ENCODE peak calls at places on chromosomes 7 and 10, in four cellular contexts. One of them, this sample, is unnamed.

GRCh38 chr7:13217762-13218161 is 530.3 kb downstream of the ARL4A start:
- DNase-seq in astrocyte of the cerebellum: peak; percentile 6
- DNase-seq in lower lobe of right lung: no peak
- DNase-seq in NB4: no peak
- DNase-seq in this sample: peak; percentile 58

GRCh38 chr7:106110238-106110560 is 1.9 kb downstream of the SYPL1 start:
- DNase-seq in astrocyte of the cerebellum: no peak
- DNase-seq in lower lobe of right lung: no peak
- DNase-seq in NB4: peak; percentile 64
- DNase-seq in this sample: no peak

GRCh38 chr7:94375167-94375566 is 19.5 kb upstream of the COL1A2 start:
- DNase-seq in astrocyte of the cerebellum: peak; percentile 85
- DNase-seq in lower lobe of right lung: no peak
- DNase-seq in NB4: no peak
- DNase-seq in this sample: peak; percentile 89

GRCh38 chr7:15667999-15668398 is 18.5 kb downstream of the MEOX2 start:
- DNase-seq in astrocyte of the cerebellum: no peak
- DNase-seq in lower lobe of right lung: no peak
- DNase-seq in NB4: no peak
- DNase-seq in this sample: no peak

GRCh38 chr7:94782777-94783176 is 124.6 kb upstream of the PPP1R9A start:
- DNase-seq in astrocyte of the cerebellum: no peak
- DNase-seq in lower lobe of right lung: no peak
- DNase-seq in NB4: no peak
- DNase-seq in this sample: no peak

GRCh38 chr10:14949291-14949690 is 4.6 kb downstream of the DCLRE1C start:
- DNase-seq in astrocyte of the cerebellum: no peak
- DNase-seq in lower lobe of right lung: no peak
- DNase-seq in NB4: peak; percentile 22
- DNase-seq in this sample: no peak

GRCh38 chr10:103691723-103692380 is 163.5 kb downstream of the SH3PXD2A start:
- DNase-seq in astrocyte of the cerebellum: no peak
- DNase-seq in lower lobe of right lung: no peak
- DNase-seq in NB4: no peak
- DNase-seq in this sample: no peak

GRCh38 chr10:73232887-73233286 is 14.2 kb downstream of the DNAJC9 start:
- DNase-seq in astrocyte of the cerebellum: no peak
- DNase-seq in lower lobe of right lung: no peak
- DNase-seq in NB4: peak; percentile 51
- DNase-seq in this sample: no peak

GRCh38 chr7:131331806-131332205 is 4.1 kb downstream of the MKLN1 start:
- DNase-seq in astrocyte of the cerebellum: no peak
- DNase-seq in lower lobe of right lung: no peak
- DNase-seq in NB4: no peak
- DNase-seq in this sample: no peak

GRCh38 chr7:30524545-30524944 is 19.9 kb upstream of the GGCT start:
- DNase-seq in astrocyte of the cerebellum: no peak
- DNase-seq in lower lobe of right lung: no peak
- DNase-seq in NB4: no peak
- DNase-seq in this sample: no peak

GRCh38 chr10:29783211-29783947 is 148.6 kb upstream of the SVIL start:
- DNase-seq in astrocyte of the cerebellum: no peak
- DNase-seq in lower lobe of right lung: no peak
- DNase-seq in NB4: no peak
- DNase-seq in this sample: no peak

GRCh38 chr10:11165591-11166543 is 148.2 kb downstream of the CELF2 start:
- DNase-seq in astrocyte of the cerebellum: no peak
- DNase-seq in lower lobe of right lung: peak; percentile 63
- DNase-seq in NB4: peak; percentile 85
- DNase-seq in this sample: no peak

GRCh38 chr10:101617102-101617823 is 29.1 kb downstream of the DPCD start:
- DNase-seq in astrocyte of the cerebellum: no peak
- DNase-seq in lower lobe of right lung: no peak
- DNase-seq in NB4: peak; percentile 72
- DNase-seq in this sample: no peak

GRCh38 chr7:47578581-47579270 is 3.2 kb downstream of the TNS3 start:
- DNase-seq in astrocyte of the cerebellum: no peak
- DNase-seq in lower lobe of right lung: no peak
- DNase-seq in NB4: no peak
- DNase-seq in this sample: no peak

GRCh38 chr10:129916506-129916995 is 47.5 kb downstream of the EBF3 start:
- DNase-seq in astrocyte of the cerebellum: no peak
- DNase-seq in lower lobe of right lung: no peak
- DNase-seq in NB4: no peak
- DNase-seq in this sample: no peak

GRCh38 chr10:26215923-26216576 is 524 bp upstream of the GAD2 start:
- DNase-seq in astrocyte of the cerebellum: no peak
- DNase-seq in lower lobe of right lung: peak; percentile 45
- DNase-seq in NB4: no peak
- DNase-seq in this sample: peak; percentile 8

GRCh38 chr10:29078919-29079318 is 210.0 kb upstream of the LYZL1 start:
- DNase-seq in astrocyte of the cerebellum: no peak
- DNase-seq in lower lobe of right lung: no peak
- DNase-seq in NB4: no peak
- DNase-seq in this sample: peak; percentile 51

GRCh38 chr7:132557489-132558044 is 18.7 kb downstream of the PLXNA4 start:
- DNase-seq in astrocyte of the cerebellum: no peak
- DNase-seq in lower lobe of right lung: no peak
- DNase-seq in NB4: peak; percentile 54
- DNase-seq in this sample: no peak
- TF ChIP-seq CTCF in astrocyte of the cerebellum: peak; percentile 14
- TF ChIP-seq CTCF in lower lobe of right lung: no peak
- TF ChIP-seq CTCF in NB4: peak; percentile 29
- TF ChIP-seq CTCF in this sample: no peak

GRCh38 chr10:88122145-88122544 is 258.7 kb downstream of the PTEN start:
- DNase-seq in astrocyte of the cerebellum: no peak
- DNase-seq in lower lobe of right lung: no peak
- DNase-seq in NB4: no peak
- DNase-seq in this sample: no peak
- H3K4me3 ChIP-seq in astrocyte of the cerebellum: no peak overlapping the region
- H3K4me3 ChIP-seq in lower lobe of right lung: no peak overlapping the region
- H3K4me3 ChIP-seq in NB4: no peak overlapping the region
- H3K4me3 ChIP-seq in this sample: no peak overlapping the region

GRCh38 chr7:45937301-45937700 is 16.2 kb upstream of the IGFBP3 start:
- DNase-seq in astrocyte of the cerebellum: no peak
- DNase-seq in lower lobe of right lung: no peak
- DNase-seq in NB4: peak; percentile 84
- DNase-seq in this sample: no peak

GRCh38 chr7:45939574-45939973 is 18.5 kb upstream of the IGFBP3 start:
- DNase-seq in astrocyte of the cerebellum: no peak
- DNase-seq in lower lobe of right lung: no peak
- DNase-seq in NB4: no peak
- DNase-seq in this sample: no peak

GRCh38 chr7:45937862-45938261 is 16.8 kb upstream of the IGFBP3 start:
- DNase-seq in astrocyte of the cerebellum: no peak
- DNase-seq in lower lobe of right lung: no peak
- DNase-seq in NB4: no peak
- DNase-seq in this sample: no peak

GRCh38 chr7:45940939-45941338 is 19.9 kb upstream of the IGFBP3 start:
- DNase-seq in astrocyte of the cerebellum: no peak
- DNase-seq in lower lobe of right lung: no peak
- DNase-seq in NB4: no peak
- DNase-seq in this sample: no peak

GRCh38 chr7:45938626-45939302 is 17.7 kb upstream of the IGFBP3 start:
- DNase-seq in astrocyte of the cerebellum: no peak
- DNase-seq in lower lobe of right lung: no peak
- DNase-seq in NB4: no peak
- DNase-seq in this sample: no peak
- TF ChIP-seq CTCF in astrocyte of the cerebellum: no peak
- TF ChIP-seq CTCF in lower lobe of right lung: no peak
- TF ChIP-seq CTCF in NB4: no peak
- TF ChIP-seq CTCF in this sample: peak; percentile 40

DNA sequence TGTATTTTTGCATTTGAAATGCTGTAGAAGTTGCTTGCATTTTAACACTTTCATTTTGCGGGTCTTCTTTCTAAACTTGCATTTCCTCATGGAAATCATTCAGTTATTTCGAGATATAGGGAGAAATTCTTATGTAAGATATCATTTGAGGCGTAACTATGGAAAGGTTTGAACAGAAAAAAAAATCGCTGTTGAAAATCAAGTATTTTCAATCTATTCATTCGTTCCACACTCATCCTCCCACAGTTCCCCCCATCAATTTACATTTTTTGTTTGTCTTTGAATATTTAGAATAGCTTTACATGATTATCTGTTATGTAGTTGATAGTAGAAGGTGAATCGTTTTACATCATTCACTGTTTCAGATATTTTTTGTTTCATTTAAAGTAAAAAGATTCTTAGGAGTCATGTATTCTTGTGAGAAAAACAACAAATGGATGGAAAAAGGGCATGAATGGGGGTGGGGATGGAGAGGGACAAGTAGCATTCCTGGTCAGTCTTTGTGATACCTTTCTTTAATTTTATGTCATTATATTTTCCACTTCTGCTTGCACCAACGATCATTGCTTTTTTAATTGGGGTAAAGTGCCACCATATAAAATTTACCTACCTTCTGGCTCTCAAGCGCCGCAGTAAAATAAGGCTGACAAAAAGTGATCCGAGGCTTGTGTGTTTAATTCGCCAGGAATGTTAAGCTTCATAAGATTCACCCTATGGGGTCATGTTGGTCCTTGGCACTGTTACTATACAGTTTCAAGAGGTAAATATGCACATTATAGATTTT is 3.2 kb upstream of the SKIDA1 start:
- DNase-seq in astrocyte of the cerebellum: no peak
- DNase-seq in lower lobe of right lung: no peak
- DNase-seq in NB4: no peak
- DNase-seq in this sample: no peak
- H3K4me3 ChIP-seq in astrocyte of the cerebellum: peak overlapping the region; percentile 51
- H3K4me3 ChIP-seq in lower lobe of right lung: peak overlapping the region; percentile 82
- H3K4me3 ChIP-seq in NB4: no peak overlapping the region
- H3K4me3 ChIP-seq in this sample: peak overlapping the region; percentile 9

DNA sequence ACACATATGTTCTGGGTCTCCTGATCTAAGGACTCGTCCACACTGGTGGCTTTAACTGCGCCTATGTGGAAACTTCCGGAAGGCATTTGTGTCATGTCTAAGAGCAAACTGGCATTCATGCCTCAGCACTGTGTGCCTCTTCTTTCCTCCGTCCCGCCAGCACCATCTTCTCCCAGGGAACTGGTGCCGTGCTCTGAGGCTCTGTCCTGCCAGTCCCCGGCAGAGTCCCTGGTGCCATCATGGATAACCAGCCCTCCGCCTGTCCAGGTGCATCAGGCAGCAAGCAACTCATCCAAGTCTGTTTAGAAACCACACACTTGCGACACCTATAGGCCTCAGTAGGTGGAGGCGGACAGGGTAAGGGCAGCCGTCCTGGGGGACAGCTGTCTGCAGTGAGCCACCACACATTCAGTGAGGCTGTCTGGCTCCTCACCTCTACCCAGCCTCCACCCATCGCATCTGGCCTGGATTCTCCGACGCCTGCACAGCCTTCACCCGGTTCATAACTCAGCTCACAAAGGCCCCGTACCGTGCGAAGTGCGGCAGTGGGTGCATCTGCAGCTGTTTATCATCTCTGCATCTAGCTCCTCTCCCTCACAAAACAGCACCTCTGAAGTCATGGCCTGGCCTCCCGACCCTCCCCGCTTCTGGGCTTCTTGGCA is 162.7 kb downstream of the DIP2C start:
- DNase-seq in astrocyte of the cerebellum: no peak
- DNase-seq in lower lobe of right lung: no peak
- DNase-seq in NB4: peak; percentile 32
- DNase-seq in this sample: no peak
- TF ChIP-seq CTCF in astrocyte of the cerebellum: no peak
- TF ChIP-seq CTCF in lower lobe of right lung: no peak
- TF ChIP-seq CTCF in NB4: peak; percentile 18
- TF ChIP-seq CTCF in this sample: no peak

DNA sequence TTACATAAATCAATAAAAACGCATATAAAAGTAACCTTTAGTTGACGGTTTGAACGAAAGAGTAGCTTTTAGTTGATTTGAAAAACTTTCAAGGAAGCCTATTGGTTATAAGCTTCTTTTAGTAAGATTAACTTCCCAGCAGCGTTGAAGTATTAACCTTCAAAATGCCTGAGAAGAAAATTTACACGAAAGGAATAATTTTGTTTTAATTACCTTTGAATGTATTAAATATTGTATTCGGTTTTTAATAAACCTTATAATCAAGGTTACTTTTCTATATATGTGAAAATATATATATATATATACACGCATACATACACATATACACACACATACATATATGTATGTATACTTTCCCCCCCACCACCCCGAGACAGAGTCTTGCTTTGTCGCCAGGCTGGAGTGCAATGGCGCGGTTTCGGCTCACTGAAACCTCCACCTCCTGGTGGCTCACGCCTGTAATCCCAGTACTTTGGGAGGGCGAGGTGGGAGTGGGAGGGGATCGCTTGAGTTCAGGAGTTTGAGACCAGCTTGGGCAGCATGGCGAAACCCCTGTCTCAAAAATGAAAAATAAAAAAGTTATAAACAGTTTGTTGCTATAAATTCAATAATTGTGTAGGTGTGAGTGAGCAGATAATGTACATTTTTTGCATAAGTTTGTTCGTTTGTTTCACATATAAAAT is 57.6 kb upstream of the EZH2 start:
- DNase-seq in astrocyte of the cerebellum: no peak
- DNase-seq in lower lobe of right lung: peak; percentile 76
- DNase-seq in NB4: peak; percentile 95
- DNase-seq in this sample: no peak
- H3K4me3 ChIP-seq in astrocyte of the cerebellum: peak overlapping the region; percentile 72
- H3K4me3 ChIP-seq in lower lobe of right lung: peak overlapping the region; percentile 74
- H3K4me3 ChIP-seq in NB4: peak overlapping the region; percentile 73
- H3K4me3 ChIP-seq in this sample: peak overlapping the region; percentile 93

GRCh38 chr10:78600121-78600665 is 468.6 kb upstream of the ZMIZ1 start:
- DNase-seq in astrocyte of the cerebellum: no peak
- DNase-seq in lower lobe of right lung: no peak
- DNase-seq in NB4: no peak
- DNase-seq in this sample: no peak
- TF ChIP-seq CTCF in astrocyte of the cerebellum: no peak
- TF ChIP-seq CTCF in lower lobe of right lung: no peak
- TF ChIP-seq CTCF in NB4: no peak
- TF ChIP-seq CTCF in this sample: no peak

This sample was measured in retinal pigment epithelial cell.